ENCODE peak calls at places on chromosomes 2 and 18, in seven cellular contexts. N is fibroblast of lung, Z is RWPE2, K is tibial nerve, C is upper lobe of right lung, G is DND-41, U is heart right ventricle. I is an unnamed sample.

GRCh38 chr2:218806346-218806978 is 24.5 kb downstream of the CYP27A1 start:
- DNase-seq in C (peak; percentile 87), Z (no peak), U (peak; percentile 61), K (peak; percentile 77), N (peak; percentile 99), G (peak; percentile 45), I (peak; percentile 88)

GRCh38 chr2:100279586-100280534 is 42.4 kb downstream of the LONRF2 start:
- DNase-seq in N (no peak), K (no peak), G (no peak), Z (no peak), U (no peak), C (no peak), I (no peak)

GRCh38 chr18:13218376-13219011 is at the start of gene LDLRAD4:
- DNase-seq in N (no peak), Z (no peak), U (peak; percentile 73), G (peak; percentile 78), K (no peak), C (no peak), I (peak; percentile 33)

GRCh38 chr18:79983793-79984192 is 4.6 kb downstream of the TXNL4A start:
- DNase-seq in C (no peak), G (no peak), N (no peak), K (no peak), U (no peak), Z (no peak), I (no peak)

GRCh38 chr18:48459016-48459415 is 49.8 kb upstream of the ZBTB7C start:
- DNase-seq in G (no peak), Z (no peak), K (no peak), C (no peak), N (no peak), U (no peak), I (no peak)

GRCh38 chr18:46061387-46061786 is 10.7 kb downstream of the PSTPIP2 start:
- DNase-seq in N (no peak), Z (no peak), U (no peak), C (no peak), G (no peak), K (no peak), I (no peak)

GRCh38 chr18:55185391-55185790 is 226.1 kb upstream of the CCDC68 start:
- DNase-seq in G (no peak), K (no peak), U (no peak), C (no peak), N (no peak), Z (no peak), I (no peak)

GRCh38 chr2:37928377-37928776 is 3.3 kb downstream of the RMDN2 start:
- DNase-seq in U (no peak), G (no peak), Z (no peak), K (no peak), N (no peak), C (no peak), I (no peak)

GRCh38 chr2:175107146-175107545 is 60.9 kb downstream of the ATF2 start:
- DNase-seq in U (no peak), Z (no peak), N (no peak), K (no peak), G (no peak), C (no peak), I (no peak)

GRCh38 chr2:64781991-64782390 is 128.3 kb upstream of the SERTAD2 start:
- DNase-seq in Z (no peak), N (no peak), G (no peak), U (no peak), K (no peak), C (no peak), I (no peak)

GRCh38 chr2:219736196-219736595 is 108.8 kb downstream of the SLC4A3 start:
- DNase-seq in N (peak; percentile 82), U (no peak), Z (no peak), C (no peak), G (peak; percentile 6), K (no peak), I (no peak)

GRCh38 chr2:223500690-223501089 is 101.5 kb downstream of the SCG2 start:
- DNase-seq in C (no peak), Z (no peak), N (no peak), K (no peak), U (no peak), G (no peak), I (no peak)

GRCh38 chr2:72789241-72789640 is 36.6 kb downstream of the EXOC6B start:
- DNase-seq in Z (no peak), K (no peak), N (no peak), G (no peak), C (no peak), U (no peak), I (no peak)

GRCh38 chr2:185082749-185083148 is 484.4 kb downstream of the ZNF804A start:
- DNase-seq in Z (no peak), K (no peak), G (no peak), N (no peak), C (no peak), U (no peak), I (no peak)

GRCh38 chr2:75337040-75337439 is 137.7 kb upstream of the TACR1 start:
- DNase-seq in N (no peak), Z (no peak), K (no peak), G (no peak), U (no peak), C (no peak), I (no peak)

GRCh38 chr2:15800489-15801329 is 139.6 kb upstream of the MYCN start:
- DNase-seq in G (no peak), Z (no peak), U (no peak), C (no peak), K (peak; percentile 38), N (no peak), I (no peak)

GRCh38 chr2:219045937-219046550 is 4.7 kb upstream of the CFAP65 start:
- DNase-seq in U (no peak), C (no peak), Z (no peak), K (no peak), G (peak; percentile 58), N (peak; percentile 42), I (no peak)

GRCh38 chr2:233439191-233439590 is 84.9 kb downstream of the DGKD start:
- DNase-seq in Z (no peak), C (peak; percentile 37), N (no peak), U (peak; percentile 42), G (no peak), K (no peak), I (no peak)

GRCh38 chr2:23622466-23622865 is 237.5 kb downstream of the KLHL29 start:
- DNase-seq in Z (no peak), U (no peak), N (no peak), K (no peak), G (no peak), C (no peak), I (no peak)

GRCh38 chr2:39091535-39091934 is 29.3 kb downstream of the SOS1 start:
- DNase-seq in Z (no peak), C (no peak), G (no peak), U (no peak), K (no peak), N (no peak), I (no peak)

GRCh38 chr2:39093208-39093898 is 27.5 kb downstream of the SOS1 start:
- DNase-seq in C (no peak), U (no peak), Z (no peak), G (no peak), N (no peak), K (no peak), I (no peak)

GRCh38 chr2:39099311-39099710 is 21.5 kb downstream of the SOS1 start:
- DNase-seq in N (no peak), Z (no peak), K (no peak), U (no peak), G (no peak), C (no peak), I (no peak)

GRCh38 chr2:39094717-39095363 is 26.0 kb downstream of the SOS1 start:
- DNase-seq in U (no peak), C (no peak), G (no peak), K (no peak), N (peak; percentile 92), Z (no peak), I (no peak)

GRCh38 chr2:39095624-39096023 is 25.2 kb downstream of the SOS1 start:
- DNase-seq in N (no peak), K (no peak), Z (no peak), C (no peak), G (no peak), U (no peak), I (no peak)
- H3K4me1 ChIP-seq in N (no peaks in the 10 kb centered on the region), K (peaks cover 18% of the 10 kb centered on the region), Z (peaks cover 29% of the 10 kb centered on the region), C (peaks cover 22% of the 10 kb centered on the region), G (peaks cover 11% of the 10 kb centered on the region), U (peaks cover 61% of the 10 kb centered on the region), I (peaks cover 63% of the 10 kb centered on the region)

DNA sequence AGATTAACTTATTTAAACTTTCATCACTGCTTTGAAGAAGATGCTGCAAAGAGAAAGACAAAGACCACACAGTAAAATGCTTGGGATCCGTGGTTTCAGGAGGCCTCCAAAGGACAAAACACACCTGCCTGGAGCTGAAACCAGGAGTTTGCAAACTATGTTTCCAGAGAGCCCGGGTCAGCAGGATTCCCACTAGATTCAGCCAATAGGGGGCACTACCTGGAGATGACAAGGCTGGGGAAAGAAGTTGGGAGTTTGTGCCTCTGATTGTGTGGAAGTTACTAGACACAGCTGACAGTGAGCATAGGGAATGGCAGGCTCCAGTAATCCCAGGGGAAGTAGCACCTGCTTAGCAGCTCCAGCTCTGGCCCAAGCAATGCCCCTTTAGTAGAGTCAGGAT is 169.0 kb upstream of the TRIB2 start:
- DNase-seq in C (no peak), U (no peak), G (no peak), N (no peak), K (no peak), Z (no peak), I (no peak)
- TF ChIP-seq CTCF in C (no peak), U (no peak), G (peak; percentile 20), N (no peak), K (no peak), Z (no peak), I (no peak)

GRCh38 chr2:230785346-230785745 is 72.7 kb downstream of the CAB39 start:
- DNase-seq in Z (no peak), G (no peak), N (no peak), K (no peak), C (no peak), U (no peak), I (no peak)
- H3K9me3 ChIP-seq in Z (peaks cover 21% of the 10 kb centered on the region), G (peaks cover 8% of the 10 kb centered on the region), N (no peaks in the 10 kb centered on the region), K (peaks cover 11% of the 10 kb centered on the region), C (peaks cover 7% of the 10 kb centered on the region), U (no peaks in the 10 kb centered on the region), I (no peaks in the 10 kb centered on the region)

GRCh38 chr2:238281826-238282480 is 6.5 kb downstream of the PER2 start:
- DNase-seq in Z (no peak), K (no peak), G (no peak), U (no peak), N (no peak), C (no peak), I (no peak)
- H3K4me1 ChIP-seq in Z (peaks cover 20% of the 10 kb centered on the region), K (peaks cover 33% of the 10 kb centered on the region), G (peaks cover 19% of the 10 kb centered on the region), U (peaks cover 71% of the 10 kb centered on the region), N (peaks cover 14% of the 10 kb centered on the region), C (peaks cover 25% of the 10 kb centered on the region), I (peaks cover 55% of the 10 kb centered on the region)

I was measured in gastrocnemius medialis.